ENCODE peak calls at places on chromosome 4, in ten cellular contexts. One of them, this sample, is unnamed.
A peak's percentile ranks its signal among the peaks of the same experiment; 100 is the strongest.

GRCh38 chr4:153634737-153635353 is 49.2 kb upstream of the TLR2 start:
- DNase-seq in SK-N-SH: peak; percentile 56
- DNase-seq in fibroblast of mammary gland: peak; percentile 56
- DNase-seq in fibroblast of pulmonary artery: peak; percentile 58
- DNase-seq in tibial nerve: no peak
- DNase-seq in astrocyte of the spinal cord: peak; percentile 39
- DNase-seq in foreskin fibroblast: peak; percentile 14
- DNase-seq in fibroblast of lung: peak; percentile 17
- DNase-seq in lower lobe of right lung: no peak
- DNase-seq in GM06990: no peak
- DNase-seq in this sample: no peak

GRCh38 chr4:120286813-120287212 is 220.2 kb upstream of the MAD2L1 start:
- DNase-seq in lower lobe of right lung: no peak
- DNase-seq in fibroblast of lung: no peak
- DNase-seq in GM06990: no peak
- DNase-seq in tibial nerve: no peak
- DNase-seq in astrocyte of the spinal cord: no peak
- DNase-seq in fibroblast of pulmonary artery: no peak
- DNase-seq in foreskin fibroblast: no peak
- DNase-seq in fibroblast of mammary gland: no peak
- DNase-seq in SK-N-SH: no peak
- DNase-seq in this sample: no peak

GRCh38 chr4:17561195-17561909 is 15.6 kb upstream of the LAP3 start:
- DNase-seq in GM06990: no peak
- DNase-seq in lower lobe of right lung: no peak
- DNase-seq in astrocyte of the spinal cord: peak; percentile 13
- DNase-seq in tibial nerve: no peak
- DNase-seq in fibroblast of pulmonary artery: peak; percentile 30
- DNase-seq in fibroblast of mammary gland: peak; percentile 93
- DNase-seq in fibroblast of lung: peak; percentile 69
- DNase-seq in foreskin fibroblast: peak; percentile 93
- DNase-seq in SK-N-SH: peak; percentile 63
- DNase-seq in this sample: no peak

GRCh38 chr4:3791910-3792542 is 25.8 kb downstream of the ADRA2C start:
- DNase-seq in lower lobe of right lung: peak; percentile 55
- DNase-seq in fibroblast of pulmonary artery: peak; percentile 21
- DNase-seq in GM06990: no peak
- DNase-seq in SK-N-SH: no peak
- DNase-seq in astrocyte of the spinal cord: no peak
- DNase-seq in foreskin fibroblast: no peak
- DNase-seq in fibroblast of lung: peak; percentile 30
- DNase-seq in fibroblast of mammary gland: no peak
- DNase-seq in tibial nerve: no peak
- DNase-seq in this sample: peak; percentile 3

GRCh38 chr4:41590591-41590990 is 52.6 kb downstream of the LIMCH1 start:
- DNase-seq in foreskin fibroblast: no peak
- DNase-seq in fibroblast of pulmonary artery: no peak
- DNase-seq in fibroblast of lung: no peak
- DNase-seq in lower lobe of right lung: no peak
- DNase-seq in GM06990: no peak
- DNase-seq in astrocyte of the spinal cord: no peak
- DNase-seq in fibroblast of mammary gland: no peak
- DNase-seq in SK-N-SH: peak; percentile 50
- DNase-seq in tibial nerve: no peak
- DNase-seq in this sample: no peak

GRCh38 chr4:6641164-6641970 is 882 bp downstream of the MRFAP1 start:
- DNase-seq in fibroblast of mammary gland: peak; percentile 51
- DNase-seq in fibroblast of lung: peak; percentile 56
- DNase-seq in tibial nerve: peak; percentile 35
- DNase-seq in lower lobe of right lung: peak; percentile 68
- DNase-seq in SK-N-SH: peak; percentile 67
- DNase-seq in foreskin fibroblast: peak; percentile 35
- DNase-seq in astrocyte of the spinal cord: peak; percentile 37
- DNase-seq in GM06990: no peak
- DNase-seq in fibroblast of pulmonary artery: peak; percentile 39
- DNase-seq in this sample: no peak

GRCh38 chr4:98838528-98838927 is 90.4 kb downstream of the EIF4E start:
- DNase-seq in GM06990: no peak
- DNase-seq in SK-N-SH: no peak
- DNase-seq in fibroblast of pulmonary artery: no peak
- DNase-seq in fibroblast of mammary gland: no peak
- DNase-seq in fibroblast of lung: no peak
- DNase-seq in astrocyte of the spinal cord: no peak
- DNase-seq in lower lobe of right lung: no peak
- DNase-seq in foreskin fibroblast: no peak
- DNase-seq in tibial nerve: no peak
- DNase-seq in this sample: no peak

GRCh38 chr4:30719363-30720020 is 677 bp upstream of the PCDH7 start:
- DNase-seq in astrocyte of the spinal cord: peak; percentile 66
- DNase-seq in foreskin fibroblast: no peak
- DNase-seq in fibroblast of pulmonary artery: peak; percentile 65
- DNase-seq in lower lobe of right lung: no peak
- DNase-seq in SK-N-SH: peak; percentile 65
- DNase-seq in tibial nerve: no peak
- DNase-seq in fibroblast of mammary gland: peak; percentile 52
- DNase-seq in fibroblast of lung: peak; percentile 83
- DNase-seq in GM06990: peak; percentile 18
- DNase-seq in this sample: no peak

GRCh38 chr4:134544303-134544761 is 342.7 kb upstream of the PABPC4L start:
- DNase-seq in astrocyte of the spinal cord: peak; percentile 65
- DNase-seq in fibroblast of pulmonary artery: peak; percentile 50
- DNase-seq in fibroblast of lung: peak; percentile 80
- DNase-seq in lower lobe of right lung: no peak
- DNase-seq in fibroblast of mammary gland: peak; percentile 1
- DNase-seq in SK-N-SH: no peak
- DNase-seq in GM06990: no peak
- DNase-seq in foreskin fibroblast: peak; percentile 8
- DNase-seq in tibial nerve: no peak
- DNase-seq in this sample: peak; percentile 21

GRCh38 chr4:182903013-182903412 is 14.2 kb downstream of the DCTD start:
- DNase-seq in foreskin fibroblast: no peak
- DNase-seq in tibial nerve: no peak
- DNase-seq in GM06990: no peak
- DNase-seq in fibroblast of mammary gland: no peak
- DNase-seq in lower lobe of right lung: no peak
- DNase-seq in fibroblast of lung: no peak
- DNase-seq in SK-N-SH: no peak
- DNase-seq in fibroblast of pulmonary artery: no peak
- DNase-seq in astrocyte of the spinal cord: no peak
- DNase-seq in this sample: no peak

GRCh38 chr4:128635141-128635911 is 174.2 kb upstream of the JADE1 start:
- DNase-seq in fibroblast of mammary gland: peak; percentile 83
- DNase-seq in fibroblast of pulmonary artery: peak; percentile 97
- DNase-seq in lower lobe of right lung: peak; percentile 85
- DNase-seq in fibroblast of lung: peak; percentile 95
- DNase-seq in foreskin fibroblast: no peak
- DNase-seq in astrocyte of the spinal cord: peak; percentile 80
- DNase-seq in GM06990: no peak
- DNase-seq in tibial nerve: no peak
- DNase-seq in SK-N-SH: no peak
- DNase-seq in this sample: peak; percentile 89
- H3K4me3 ChIP-seq in fibroblast of mammary gland: no peak overlapping the region
- H3K4me3 ChIP-seq in fibroblast of pulmonary artery: peak overlapping the region; percentile 25
- H3K4me3 ChIP-seq in lower lobe of right lung: no peak overlapping the region
- H3K4me3 ChIP-seq in fibroblast of lung: no peak overlapping the region
- H3K4me3 ChIP-seq in foreskin fibroblast: no peak overlapping the region
- H3K4me3 ChIP-seq in astrocyte of the spinal cord: no peak overlapping the region
- H3K4me3 ChIP-seq in GM06990: no peak overlapping the region
- H3K4me3 ChIP-seq in tibial nerve: no peak overlapping the region
- H3K4me3 ChIP-seq in SK-N-SH: no peak overlapping the region
- H3K4me3 ChIP-seq in this sample: no peak overlapping the region

DNA sequence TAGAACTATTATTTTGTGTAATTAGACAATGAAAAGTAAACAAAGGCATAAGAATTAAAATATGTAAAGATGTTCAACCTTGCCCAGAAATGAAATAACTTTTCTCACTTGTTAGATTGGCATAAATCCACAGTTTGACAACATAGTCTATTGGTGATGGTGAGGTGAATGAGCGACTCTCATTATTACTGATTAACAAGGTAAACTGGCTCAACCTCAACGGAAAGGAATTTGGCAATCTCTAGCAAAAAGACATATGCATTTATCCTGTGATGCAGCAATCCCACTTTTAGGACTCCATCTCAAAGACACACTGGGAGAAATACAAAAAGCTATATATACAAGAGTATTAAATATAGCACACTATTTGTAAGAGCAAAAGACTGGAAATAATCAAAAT is 22.3 kb downstream of the UBA6 start:
- DNase-seq in lower lobe of right lung: no peak
- DNase-seq in tibial nerve: no peak
- DNase-seq in SK-N-SH: no peak
- DNase-seq in fibroblast of lung: no peak
- DNase-seq in fibroblast of mammary gland: no peak
- DNase-seq in foreskin fibroblast: no peak
- DNase-seq in GM06990: no peak
- DNase-seq in astrocyte of the spinal cord: no peak
- DNase-seq in fibroblast of pulmonary artery: no peak
- DNase-seq in this sample: no peak
- TF ChIP-seq CTCF in lower lobe of right lung: no peak
- TF ChIP-seq CTCF in tibial nerve: no peak
- TF ChIP-seq CTCF in SK-N-SH: no peak
- TF ChIP-seq CTCF in fibroblast of lung: no peak
- TF ChIP-seq CTCF in fibroblast of mammary gland: no peak
- TF ChIP-seq CTCF in foreskin fibroblast: no peak
- TF ChIP-seq CTCF in GM06990: no peak
- TF ChIP-seq CTCF in astrocyte of the spinal cord: no peak
- TF ChIP-seq CTCF in fibroblast of pulmonary artery: no peak
- TF ChIP-seq CTCF in this sample: no peak

GRCh38 chr4:74125072-74125471 is 26.1 kb upstream of the CXCL2 start:
- DNase-seq in lower lobe of right lung: no peak
- DNase-seq in fibroblast of mammary gland: no peak
- DNase-seq in foreskin fibroblast: no peak
- DNase-seq in fibroblast of pulmonary artery: no peak
- DNase-seq in tibial nerve: no peak
- DNase-seq in astrocyte of the spinal cord: no peak
- DNase-seq in fibroblast of lung: no peak
- DNase-seq in GM06990: no peak
- DNase-seq in SK-N-SH: no peak
- DNase-seq in this sample: no peak
- H3K4me3 ChIP-seq in lower lobe of right lung: no peak overlapping the region
- H3K4me3 ChIP-seq in fibroblast of mammary gland: no peak overlapping the region
- H3K4me3 ChIP-seq in foreskin fibroblast: no peak overlapping the region
- H3K4me3 ChIP-seq in fibroblast of pulmonary artery: no peak overlapping the region
- H3K4me3 ChIP-seq in tibial nerve: no peak overlapping the region
- H3K4me3 ChIP-seq in astrocyte of the spinal cord: no peak overlapping the region
- H3K4me3 ChIP-seq in fibroblast of lung: no peak overlapping the region
- H3K4me3 ChIP-seq in GM06990: no peak overlapping the region
- H3K4me3 ChIP-seq in SK-N-SH: no peak overlapping the region
- H3K4me3 ChIP-seq in this sample: no peak overlapping the region

GRCh38 chr4:143339497-143339896 is 2.8 kb downstream of the GAB1 start:
- DNase-seq in astrocyte of the spinal cord: no peak
- DNase-seq in fibroblast of pulmonary artery: no peak
- DNase-seq in fibroblast of lung: no peak
- DNase-seq in SK-N-SH: no peak
- DNase-seq in lower lobe of right lung: no peak
- DNase-seq in tibial nerve: no peak
- DNase-seq in foreskin fibroblast: no peak
- DNase-seq in fibroblast of mammary gland: no peak
- DNase-seq in GM06990: no peak
- DNase-seq in this sample: no peak

GRCh38 chr4:143338313-143338712 is 1.6 kb downstream of the GAB1 start:
- DNase-seq in astrocyte of the spinal cord: peak; percentile 9
- DNase-seq in fibroblast of mammary gland: no peak
- DNase-seq in tibial nerve: no peak
- DNase-seq in fibroblast of lung: no peak
- DNase-seq in lower lobe of right lung: no peak
- DNase-seq in foreskin fibroblast: no peak
- DNase-seq in SK-N-SH: no peak
- DNase-seq in GM06990: no peak
- DNase-seq in fibroblast of pulmonary artery: no peak
- DNase-seq in this sample: no peak

GRCh38 chr4:143335979-143336827 is 473 bp upstream of the GAB1 start:
- DNase-seq in SK-N-SH: peak; percentile 92
- DNase-seq in foreskin fibroblast: peak; percentile 87
- DNase-seq in fibroblast of pulmonary artery: peak; percentile 93
- DNase-seq in GM06990: peak; percentile 69
- DNase-seq in fibroblast of mammary gland: peak; percentile 86
- DNase-seq in fibroblast of lung: peak; percentile 90
- DNase-seq in tibial nerve: peak; percentile 81
- DNase-seq in lower lobe of right lung: peak; percentile 94
- DNase-seq in astrocyte of the spinal cord: peak; percentile 94
- DNase-seq in this sample: no peak

GRCh38 chr4:143337600-143338287 is 1.1 kb downstream of the GAB1 start:
- DNase-seq in fibroblast of mammary gland: peak; percentile 60
- DNase-seq in tibial nerve: peak; percentile 44
- DNase-seq in lower lobe of right lung: no peak
- DNase-seq in fibroblast of pulmonary artery: peak; percentile 50
- DNase-seq in astrocyte of the spinal cord: peak; percentile 77
- DNase-seq in SK-N-SH: peak; percentile 37
- DNase-seq in foreskin fibroblast: peak; percentile 34
- DNase-seq in fibroblast of lung: peak; percentile 67
- DNase-seq in GM06990: no peak
- DNase-seq in this sample: no peak

DNA sequence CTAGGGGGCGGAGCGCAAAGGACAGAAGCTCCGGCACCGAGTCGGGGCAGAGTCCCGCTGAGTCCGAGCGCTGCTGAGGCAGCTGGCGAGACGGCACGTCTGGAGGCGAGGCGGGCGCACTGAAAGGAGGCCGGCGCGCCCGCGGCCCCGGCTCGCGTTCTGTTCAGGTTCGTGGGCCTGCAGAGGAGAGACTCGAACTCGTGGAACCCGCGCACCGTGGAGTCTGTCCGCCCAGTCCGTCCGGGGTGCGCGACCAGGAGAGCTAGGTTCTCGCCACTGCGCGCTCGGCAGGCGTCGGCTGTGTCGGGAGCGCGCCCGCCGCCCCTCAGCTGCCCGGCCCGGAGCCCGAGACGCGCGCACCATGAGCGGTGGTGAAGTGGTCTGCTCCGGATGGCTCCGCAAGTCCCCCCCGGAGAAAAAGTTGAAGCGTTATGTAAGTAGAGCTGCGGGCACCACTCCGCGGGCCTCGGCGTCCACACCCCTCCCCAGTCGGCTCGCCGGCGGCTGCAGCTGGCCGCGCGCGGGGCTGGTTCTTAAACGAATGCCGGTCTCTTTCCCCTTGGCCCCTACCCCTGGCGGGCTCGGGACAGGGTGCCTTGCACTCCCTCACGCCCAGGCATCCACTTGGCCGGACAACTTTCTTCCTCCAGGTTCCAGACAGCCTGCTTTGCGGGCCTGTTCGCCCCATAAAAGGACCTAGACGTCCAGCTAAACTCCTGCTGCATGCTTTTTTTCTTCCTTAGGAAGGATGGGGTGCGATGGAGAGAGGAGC is at the start of gene GAB1:
- DNase-seq in fibroblast of mammary gland: peak; percentile 74
- DNase-seq in GM06990: peak; percentile 79
- DNase-seq in SK-N-SH: peak; percentile 82
- DNase-seq in lower lobe of right lung: peak; percentile 86
- DNase-seq in foreskin fibroblast: peak; percentile 43
- DNase-seq in fibroblast of lung: peak; percentile 83
- DNase-seq in astrocyte of the spinal cord: peak; percentile 75
- DNase-seq in tibial nerve: peak; percentile 67
- DNase-seq in fibroblast of pulmonary artery: peak; percentile 82
- DNase-seq in this sample: no peak
- TF ChIP-seq CTCF in fibroblast of mammary gland: no peak
- TF ChIP-seq CTCF in GM06990: peak; percentile 14
- TF ChIP-seq CTCF in SK-N-SH: peak; percentile 19
- TF ChIP-seq CTCF in lower lobe of right lung: no peak
- TF ChIP-seq CTCF in foreskin fibroblast: no peak
- TF ChIP-seq CTCF in fibroblast of lung: peak; percentile 19
- TF ChIP-seq CTCF in astrocyte of the spinal cord: peak; percentile 12
- TF ChIP-seq CTCF in tibial nerve: no peak
- TF ChIP-seq CTCF in fibroblast of pulmonary artery: no peak
- TF ChIP-seq CTCF in this sample: peak; percentile 21

GRCh38 chr4:8202108-8202507 is 3.0 kb downstream of the SH3TC1 start:
- DNase-seq in lower lobe of right lung: no peak
- DNase-seq in astrocyte of the spinal cord: no peak
- DNase-seq in fibroblast of mammary gland: no peak
- DNase-seq in fibroblast of lung: no peak
- DNase-seq in foreskin fibroblast: no peak
- DNase-seq in GM06990: no peak
- DNase-seq in fibroblast of pulmonary artery: no peak
- DNase-seq in SK-N-SH: no peak
- DNase-seq in tibial nerve: no peak
- DNase-seq in this sample: no peak
- H3K4me3 ChIP-seq in lower lobe of right lung: peak overlapping the region; percentile 68
- H3K4me3 ChIP-seq in astrocyte of the spinal cord: no peak overlapping the region
- H3K4me3 ChIP-seq in fibroblast of mammary gland: no peak overlapping the region
- H3K4me3 ChIP-seq in fibroblast of lung: no peak overlapping the region
- H3K4me3 ChIP-seq in foreskin fibroblast: no peak overlapping the region
- H3K4me3 ChIP-seq in GM06990: peak overlapping the region; percentile 77
- H3K4me3 ChIP-seq in fibroblast of pulmonary artery: no peak overlapping the region
- H3K4me3 ChIP-seq in SK-N-SH: no peak overlapping the region
- H3K4me3 ChIP-seq in tibial nerve: peak overlapping the region; percentile 2
- H3K4me3 ChIP-seq in this sample: no peak overlapping the region

This sample was measured in retinal pigment epithelial cell.